ENCODE peak calls at places on chromosomes 6 and 20, in eight cellular contexts. L is AG09309; G is GM13977; R is CD4-positive, alpha-beta T cell; M is left lung; H is A549; O is upper lobe of left lung; B is Calu3. Z is an unnamed sample.

GRCh38 chr6:106360410-106360988 is at the start of gene CRYBG1:
- DNase-seq in L (no peak), G (peak; percentile 83), R (peak; percentile 52), M (peak; percentile 93), H (peak; percentile 38), O (peak; percentile 82), B (peak; percentile 96), Z (peak; percentile 90)

GRCh38 chr20:41848180-41848579 is 230.0 kb upstream of the CHD6 start:
- DNase-seq in L (no peak), G (no peak), R (no peak), M (no peak), H (peak; percentile 5), O (no peak), B (no peak), Z (no peak)

GRCh38 chr6:7298113-7298512 is 14.9 kb downstream of the SSR1 start:
- DNase-seq in L (no peak), G (no peak), R (no peak), M (no peak), H (no peak), O (no peak), B (no peak), Z (no peak)

GRCh38 chr6:84967389-84967788 is 203.0 kb upstream of the TBX18 start:
- DNase-seq in L (no peak), G (no peak), R (no peak), M (no peak), H (peak; percentile 65), O (no peak), B (peak; percentile 9), Z (no peak)

GRCh38 chr6:108946695-108947094 is 98.5 kb downstream of the ARMC2 start:
- DNase-seq in L (no peak), G (no peak), R (no peak), M (no peak), H (no peak), O (no peak), B (no peak), Z (no peak)

GRCh38 chr6:88572449-88573139 is 390.8 kb downstream of the RNGTT start:
- DNase-seq in L (no peak), G (no peak), R (no peak), M (no peak), H (no peak), O (no peak), B (no peak), Z (no peak)

GRCh38 chr20:62751551-62752150 is 43.0 kb downstream of the NTSR1 start:
- DNase-seq in L (no peak), G (no peak), R (no peak), M (peak; percentile 55), H (no peak), O (no peak), B (no peak), Z (no peak)

GRCh38 chr6:167731216-167731615 is 95.5 kb upstream of the AFDN start:
- DNase-seq in L (no peak), G (no peak), R (no peak), M (no peak), H (no peak), O (no peak), B (no peak), Z (peak; percentile 51)

GRCh38 chr6:90425161-90425641 is 128.6 kb upstream of the BACH2 start:
- DNase-seq in L (no peak), G (peak; percentile 63), R (no peak), M (no peak), H (no peak), O (no peak), B (no peak), Z (no peak)

GRCh38 chr6:98014791-98015201 is 731.8 kb upstream of the MMS22L start:
- DNase-seq in L (no peak), G (no peak), R (no peak), M (no peak), H (no peak), O (no peak), B (no peak), Z (no peak)

DNA sequence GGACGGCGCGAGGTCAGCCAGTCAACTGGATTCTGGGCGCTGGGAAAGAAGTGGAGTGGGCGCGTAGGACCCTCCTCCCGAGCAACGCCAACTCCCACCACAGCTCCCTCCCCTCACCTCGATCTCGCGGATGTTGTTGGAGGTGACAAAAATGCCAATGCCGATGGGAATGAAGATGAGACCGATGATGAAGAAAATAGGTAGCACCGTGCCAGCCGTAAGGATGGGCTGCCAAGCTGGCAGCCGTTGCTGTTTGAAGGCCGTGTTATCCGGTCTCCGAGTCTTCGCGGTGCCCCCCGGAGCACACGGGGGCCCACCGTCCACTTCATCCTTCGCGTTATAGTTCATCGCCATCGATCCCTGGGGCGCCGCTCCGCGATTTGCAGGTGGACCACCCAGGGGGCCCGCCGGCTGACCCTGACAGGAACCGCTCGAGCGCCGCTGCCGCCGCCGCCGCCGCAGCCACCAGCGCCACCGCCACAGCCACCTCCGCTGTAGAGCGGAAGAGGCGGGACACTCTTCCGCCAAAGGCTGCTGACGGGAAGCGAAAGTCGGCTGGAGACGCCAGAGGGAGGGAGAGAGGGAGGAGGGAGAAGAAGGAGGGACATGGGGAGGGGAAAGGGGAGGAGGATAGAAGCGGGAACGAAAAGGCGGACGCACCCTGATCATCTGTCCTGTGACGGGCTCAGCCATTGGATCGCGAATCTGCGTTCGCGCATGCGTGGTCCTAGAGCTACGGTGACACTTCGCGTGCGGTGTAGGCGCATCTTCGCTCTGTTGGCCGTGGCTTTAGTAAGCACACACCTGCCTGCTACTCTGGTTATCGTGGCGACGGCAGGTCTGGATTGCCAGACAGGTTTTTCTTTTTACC is at the start of gene TMEM30A:
- DNase-seq in L (peak; percentile 98), G (peak; percentile 95), R (peak; percentile 96), M (peak; percentile 96), H (peak; percentile 99), O (peak; percentile 98), B (peak; percentile 96), Z (peak; percentile 95)
- TF ChIP-seq CTCF in L (no peak), G (no peak), R (no peak), M (no peak), H (no peak), O (peak; percentile 30), B (no peak), Z (peak; percentile 27)

GRCh38 chr6:166032366-166033171 is 135.1 kb downstream of the TBXT start:
- DNase-seq in L (peak; percentile 14), G (no peak), R (no peak), M (no peak), H (peak; percentile 89), O (no peak), B (peak; percentile 30), Z (no peak)
- TF ChIP-seq CTCF in L (no peak), G (no peak), R (no peak), M (no peak), H (no peak), O (no peak), B (peak; percentile 37), Z (peak; percentile 60)

DNA sequence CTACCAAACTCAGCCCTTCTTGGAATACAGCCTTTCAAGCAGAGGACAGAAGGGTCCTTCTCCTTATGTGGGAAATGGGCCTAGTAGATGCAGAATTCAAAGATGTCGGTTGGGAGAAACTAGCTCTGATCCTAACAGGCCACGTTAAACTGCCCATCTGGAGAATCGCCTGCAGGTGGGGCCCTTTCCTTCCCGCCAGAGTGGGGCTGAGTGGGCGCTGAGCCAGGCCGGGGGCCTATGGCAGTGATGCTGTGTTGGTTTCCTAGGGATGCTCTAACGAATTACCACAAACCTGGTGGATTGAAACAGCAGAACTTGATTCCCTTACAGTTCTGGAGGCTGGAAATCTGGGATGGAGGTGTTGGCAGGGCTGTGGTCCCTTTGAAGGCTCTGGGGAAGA is 9.1 kb downstream of the MAPK13 start:
- DNase-seq in L (no peak), G (no peak), R (no peak), M (no peak), H (no peak), O (no peak), B (peak; percentile 49), Z (no peak)
- TF ChIP-seq CTCF in L (peak; percentile 30), G (peak; percentile 22), R (no peak), M (no peak), H (no peak), O (no peak), B (no peak), Z (peak; percentile 53)

DNA sequence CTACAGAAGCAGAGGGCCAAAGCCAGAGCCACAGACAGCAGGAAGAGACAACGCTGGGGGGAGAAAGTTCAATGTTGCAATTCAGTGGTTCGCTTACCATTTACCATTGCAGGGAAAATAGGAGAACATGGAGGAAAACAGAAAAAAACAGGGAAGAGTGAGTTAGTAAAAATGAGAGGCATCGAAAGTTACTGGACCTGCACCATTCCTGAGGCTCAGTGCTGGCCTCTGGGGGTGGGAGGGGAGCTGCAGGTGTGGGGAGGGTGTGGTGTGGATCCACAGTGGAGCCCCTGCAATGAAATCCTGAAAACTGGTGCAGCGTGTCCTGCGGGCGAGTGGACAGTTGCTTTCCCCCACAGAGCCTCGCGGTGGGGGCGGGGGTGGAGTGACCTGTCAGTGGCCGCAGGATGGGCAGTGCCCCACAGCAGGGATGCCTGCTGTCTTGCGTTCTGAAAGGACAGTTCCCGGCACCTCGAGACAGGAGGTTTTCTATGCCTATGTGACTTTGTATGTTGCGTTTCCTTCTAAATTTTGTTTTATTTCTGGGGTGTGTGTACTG is 5.7 kb downstream of the TMEM181 start:
- DNase-seq in L (no peak), G (no peak), R (no peak), M (no peak), H (no peak), O (no peak), B (no peak), Z (no peak)
- TF ChIP-seq CTCF in L (no peak), G (no peak), R (no peak), M (no peak), H (no peak), O (no peak), B (no peak), Z (peak; percentile 28)

GRCh38 chr6:164108869-164109769 is 694.6 kb downstream of the QKI start:
- DNase-seq in L (no peak), G (no peak), R (no peak), M (no peak), H (peak; percentile 15), O (peak; percentile 33), B (no peak), Z (no peak)

GRCh38 chr6:164107297-164107995 is 692.9 kb downstream of the QKI start:
- DNase-seq in L (no peak), G (no peak), R (no peak), M (no peak), H (no peak), O (no peak), B (no peak), Z (no peak)

GRCh38 chr6:164106345-164106769 is 691.8 kb downstream of the QKI start:
- DNase-seq in L (no peak), G (peak; percentile 44), R (no peak), M (no peak), H (peak; percentile 17), O (no peak), B (peak; percentile 28), Z (no peak)

GRCh38 chr6:164108092-164108491 is 693.6 kb downstream of the QKI start:
- DNase-seq in L (no peak), G (no peak), R (no peak), M (no peak), H (no peak), O (no peak), B (no peak), Z (no peak)

DNA sequence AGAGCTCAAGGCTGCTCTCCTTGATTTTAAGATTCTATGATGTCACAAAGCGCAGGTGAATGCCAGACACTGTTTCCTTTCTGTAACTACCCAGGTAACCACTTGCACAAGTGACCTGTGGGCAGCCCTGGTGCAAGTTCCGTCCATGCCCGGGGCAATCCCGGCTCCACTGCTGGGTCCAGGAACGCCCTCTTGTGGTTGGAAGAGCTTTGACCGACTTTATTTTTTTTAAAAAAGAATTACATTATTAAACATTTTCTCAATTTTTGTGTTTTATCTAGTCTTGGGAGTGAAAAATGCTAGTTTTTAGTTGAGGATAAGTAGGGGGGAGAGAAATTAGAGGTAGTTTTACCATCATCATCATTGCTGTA is 695.2 kb downstream of the QKI start:
- DNase-seq in L (no peak), G (no peak), R (no peak), M (no peak), H (no peak), O (peak; percentile 33), B (no peak), Z (no peak)
- TF ChIP-seq CTCF in L (peak; percentile 43), G (peak; percentile 33), R (no peak), M (no peak), H (peak; percentile 12), O (peak; percentile 41), B (no peak), Z (peak; percentile 69)

Z was measured in type B pancreatic cell.